ENCODE peak calls at places on chromosome 7, in six cellular contexts. F is transverse colon, R is GM12878, M is stomach, T is A549, X is ovary. L is an unnamed sample.
A peak's percentile ranks its signal among the peaks of the same experiment; 100 is the strongest.

GRCh38 chr7:13945670-13946069 is 43.8 kb downstream of the ETV1 start:
- DNase-seq in F (no peak), R (no peak), M (no peak), T (no peak), X (no peak), L (no peak)

GRCh38 chr7:5692845-5693278 is 88.6 kb downstream of the RNF216 start:
- DNase-seq in T (peak; percentile 80), X (no peak), F (no peak), R (no peak), M (no peak), L (no peak)

GRCh38 chr7:116863168-116863670 is 832 bp downstream of the CAPZA2 start:
- DNase-seq in M (no peak), F (peak; percentile 23), X (peak; percentile 18), R (no peak), T (peak; percentile 28), L (no peak)

GRCh38 chr7:4470246-4470645 is 211.8 kb upstream of the FOXK1 start:
- DNase-seq in X (no peak), R (no peak), T (no peak), F (no peak), M (no peak), L (no peak)

GRCh38 chr7:87038993-87039716 is 20.3 kb downstream of the ELAPOR2 start:
- DNase-seq in M (no peak), R (no peak), F (no peak), X (no peak), T (no peak), L (no peak)

GRCh38 chr7:23490357-23491131 is 20.3 kb upstream of the IGF2BP3 start:
- DNase-seq in M (no peak), R (no peak), T (no peak), F (peak; percentile 38), X (peak; percentile 50), L (no peak)

GRCh38 chr7:38052786-38053185 is 125.3 kb upstream of the STARD3NL start:
- DNase-seq in X (no peak), M (no peak), F (no peak), R (no peak), T (no peak), L (no peak)

GRCh38 chr7:84107259-84107658 is 87.3 kb downstream of the SEMA3A start:
- DNase-seq in R (no peak), F (no peak), T (no peak), M (no peak), X (no peak), L (no peak)

GRCh38 chr7:47326220-47326619 is 255.7 kb downstream of the TNS3 start:
- DNase-seq in R (no peak), M (no peak), X (no peak), F (no peak), T (no peak), L (no peak)

GRCh38 chr7:97145068-97145467 is 27.6 kb downstream of the SDHAF3 start:
- DNase-seq in R (no peak), T (no peak), F (no peak), X (no peak), M (no peak), L (no peak)

GRCh38 chr7:91694221-91694856 is 186.2 kb downstream of the MTERF1 start:
- DNase-seq in X (no peak), R (no peak), M (no peak), F (no peak), T (no peak), L (no peak)

GRCh38 chr7:151795168-151795754 is 81.7 kb downstream of the PRKAG2 start:
- DNase-seq in F (no peak), M (no peak), T (no peak), X (no peak), R (no peak), L (no peak)

GRCh38 chr7:142689439-142690168 is 59.7 kb upstream of the PRSS1 start:
- DNase-seq in F (no peak), R (no peak), T (no peak), X (no peak), M (no peak), L (no peak)

GRCh38 chr7:39504963-39505362 is 61.2 kb upstream of the YAE1 start:
- DNase-seq in T (no peak), F (no peak), X (no peak), R (no peak), M (no peak), L (no peak)

GRCh38 chr7:98100088-98100487 is 6.6 kb upstream of the LMTK2 start:
- DNase-seq in F (no peak), R (no peak), X (no peak), M (no peak), T (no peak), L (no peak)

GRCh38 chr7:22052221-22052639 is 106.5 kb upstream of the CDCA7L start:
- DNase-seq in X (no peak), R (no peak), M (no peak), T (no peak), F (no peak), L (no peak)

GRCh38 chr7:34491899-34492298 is 166.1 kb upstream of the NPSR1 start:
- DNase-seq in M (no peak), F (no peak), T (no peak), X (no peak), R (no peak), L (no peak)

GRCh38 chr7:80764132-80764531 is 125.7 kb downstream of the CD36 start:
- DNase-seq in F (no peak), T (no peak), X (no peak), R (no peak), M (no peak), L (no peak)

GRCh38 chr7:130141161-130141857 is 63.9 kb downstream of the TMEM209 start:
- DNase-seq in R (no peak), X (peak; percentile 84), M (peak; percentile 70), F (peak; percentile 81), T (no peak), L (peak; percentile 64)

GRCh38 chr7:142454862-142455261 is 197.0 kb upstream of the PRSS58 start:
- DNase-seq in X (no peak), F (no peak), M (no peak), T (no peak), R (no peak), L (no peak)

GRCh38 chr7:95904099-95904498 is 131.7 kb downstream of the DYNC1I1 start:
- DNase-seq in M (no peak), T (no peak), R (no peak), F (no peak), X (no peak), L (peak; percentile 36)

GRCh38 chr7:25361863-25362262 is 133.6 kb upstream of the NPVF start:
- DNase-seq in F (no peak), M (no peak), R (no peak), X (no peak), T (no peak), L (no peak)

GRCh38 chr7:127828843-127829502 is 177.0 kb downstream of the SND1 start:
- DNase-seq in R (no peak), M (no peak), T (no peak), X (no peak), F (no peak), L (no peak)

GRCh38 chr7:95859434-95859833 is 87.1 kb downstream of the DYNC1I1 start:
- DNase-seq in M (no peak), R (no peak), T (no peak), F (no peak), X (no peak), L (no peak)

GRCh38 chr7:49976238-49976637 is 116.8 kb downstream of the ZPBP start:
- DNase-seq in F (no peak), X (no peak), T (no peak), M (no peak), R (no peak), L (no peak)
- TF ChIP-seq EP300 in F (no peak), X (no peak), T (no peak), M (no peak), R (no peak), L (no peak)

GRCh38 chr7:73520673-73521635 is 1.1 kb downstream of the BAZ1B start:
- DNase-seq in M (no peak), F (no peak), T (peak; percentile 44), R (no peak), X (peak; percentile 27), L (no peak)

GRCh38 chr7:73519867-73520672 is 2.0 kb downstream of the BAZ1B start:
- DNase-seq in M (no peak), X (no peak), R (no peak), T (no peak), F (peak; percentile 12), L (no peak)

GRCh38 chr7:73522081-73522818 is at the start of gene BAZ1B:
- DNase-seq in F (peak; percentile 98), X (peak; percentile 98), T (peak; percentile 98), R (peak; percentile 95), M (peak; percentile 97), L (peak; percentile 97)

GRCh38 chr7:73518470-73518869 is 3.6 kb downstream of the BAZ1B start:
- DNase-seq in M (no peak), F (peak; percentile 1), X (no peak), T (no peak), R (no peak), L (no peak)

DNA sequence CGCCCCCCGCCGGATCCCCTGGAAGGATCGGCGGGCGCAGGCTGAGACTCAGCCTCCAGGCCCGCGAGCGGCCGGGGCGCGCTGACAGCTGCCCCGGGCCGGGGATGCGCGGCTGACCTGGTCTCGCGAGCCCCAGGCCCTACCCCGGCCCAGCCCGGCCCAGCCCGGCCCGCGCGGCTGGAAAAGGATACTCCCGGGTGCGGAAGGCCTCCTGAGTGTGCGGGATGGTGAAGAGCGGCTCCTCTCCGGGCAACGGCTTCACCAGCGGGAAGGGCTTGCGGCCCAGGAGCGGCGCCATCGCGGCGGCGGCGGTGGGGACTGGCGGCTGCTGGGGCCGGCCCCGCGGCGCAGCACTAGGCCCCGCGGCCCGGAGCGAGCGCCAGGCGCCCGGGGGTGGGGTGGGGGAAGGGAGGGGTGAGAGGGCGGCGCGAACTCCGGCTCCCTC is 435 bp downstream of the BAZ1B start:
- DNase-seq in R (no peak), F (no peak), M (peak; percentile 61), X (no peak), T (peak; percentile 64), L (no peak)
- TF ChIP-seq POLR2A in R (peak; percentile 67), F (no peak), M (no peak), X (no peak), T (peak; percentile 37), L (no peak)

DNA sequence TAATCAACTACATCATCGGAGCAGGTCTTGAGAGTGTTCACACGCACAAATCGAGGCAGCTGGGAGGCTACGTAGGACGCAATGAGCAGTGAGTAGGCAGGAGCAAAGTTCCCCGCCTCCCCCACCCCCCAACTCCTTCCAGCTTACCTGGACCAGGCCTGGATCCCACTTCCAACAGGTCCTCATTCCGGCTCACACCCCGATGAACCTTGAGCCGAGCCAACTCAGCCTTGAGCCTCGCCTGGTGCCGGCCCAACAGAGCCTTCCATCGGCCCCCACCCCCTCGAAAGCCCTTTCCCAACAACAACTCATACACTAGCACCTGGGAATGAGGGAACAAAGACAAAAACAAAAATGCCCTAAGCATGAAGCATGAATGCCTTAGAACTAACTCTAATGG is 1.2 kb downstream of the NSUN5 start:
- DNase-seq in F (no peak), M (no peak), T (no peak), R (no peak), X (no peak), L (no peak)
- H3K4me3 ChIP-seq in F (no peak overlapping the region), M (peak overlapping the region; percentile 71), T (peak overlapping the region; percentile 77), R (peak overlapping the region; percentile 91), X (no peak overlapping the region), L (peak overlapping the region; percentile 80)

DNA sequence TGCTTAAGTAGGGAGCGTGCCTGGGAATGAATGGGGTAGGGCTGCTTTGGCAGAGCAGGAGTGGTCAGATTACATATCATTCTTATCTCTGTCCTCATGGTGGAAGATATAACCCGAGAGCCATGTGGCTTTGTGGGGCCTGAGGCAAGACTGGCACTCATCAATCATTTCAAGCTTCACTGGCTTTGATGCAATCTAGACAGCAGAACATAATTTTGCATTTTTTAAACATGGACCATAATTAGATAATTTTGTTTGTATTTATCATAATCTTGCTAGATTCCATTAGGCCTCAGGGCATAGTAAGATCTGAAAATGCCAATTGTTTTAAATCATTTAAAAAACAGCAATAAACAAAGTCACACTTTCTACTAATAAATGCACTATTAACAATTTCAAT is 480.3 kb downstream of the NXPH1 start:
- DNase-seq in T (no peak), M (no peak), R (no peak), F (no peak), X (no peak), L (no peak)
- TF ChIP-seq EP300 in T (no peak), M (no peak), R (no peak), F (no peak), X (no peak), L (no peak)

L was measured in tibial nerve.